ENCODE peak calls at places on chromosomes 2 and 18, in eight cellular contexts. C is activated CD4-positive, alpha-beta T cell treated with anti-CD3 and anti-CD28 coated beads, Interleukin-2, amount 50 U/mL, for 24 hours; H is GM23338; U is stimulated activated CD8-positive, alpha-beta memory T cell treated with anti-CD3 and anti-CD28 coated beads, Interleukin-4, amount 100 ng/mL, for 1 hour; T is GM04504; P is dorsolateral prefrontal cortex; W is NCI-H345; R is iPS DF 6.9. B is an unnamed sample.

GRCh38 chr2:1600191-1601063 is 143.9 kb downstream of the PXDN start:
- DNase-seq in C (no peak), W (no peak), P (no peak), T (no peak), R (no peak), H (no peak), U (no peak), B (no peak)

GRCh38 chr2:235113854-235114253 is 162.0 kb downstream of the SH3BP4 start:
- DNase-seq in H (peak), U (no peak), C (no peak), W (no peak), P (no peak), T (no peak), R (peak), B (no peak)

GRCh38 chr2:9247786-9248185 is 41.2 kb downstream of the ASAP2 start:
- DNase-seq in C (no peak), R (no peak), H (no peak), P (no peak), W (no peak), U (no peak), T (no peak), B (no peak)

GRCh38 chr18:2906522-2907458 is 60.0 kb downstream of the EMILIN2 start:
- DNase-seq in R (no peak), C (no peak), W (peak), U (no peak), H (peak), P (no peak), T (no peak), B (peak)

GRCh38 chr2:175535631-175536030 is 354.1 kb upstream of the ATP5MC3 start:
- DNase-seq in U (no peak), C (no peak), P (no peak), W (no peak), R (no peak), H (no peak), T (no peak), B (no peak)

GRCh38 chr2:8800821-8801220 is 36.6 kb downstream of the KIDINS220 start:
- DNase-seq in C (no peak), P (no peak), W (no peak), T (no peak), U (no peak), R (no peak), H (no peak), B (no peak)

GRCh38 chr2:238499731-238500570 is 73.2 kb downstream of the ASB1 start:
- DNase-seq in R (no peak), T (no peak), U (no peak), W (no peak), C (no peak), H (no peak), P (no peak), B (no peak)

GRCh38 chr18:62643181-62643580 is 72.2 kb upstream of the PHLPP1 start:
- DNase-seq in P (no peak), U (no peak), W (peak), C (no peak), R (no peak), T (no peak), H (no peak), B (no peak)

GRCh38 chr2:43524180-43524965 is 71.5 kb downstream of the THADA start:
- DNase-seq in W (no peak), R (no peak), T (no peak), H (peak), P (no peak), U (no peak), C (no peak), B (no peak)

GRCh38 chr2:112841399-112842044 is 4.9 kb upstream of the IL1B start:
- DNase-seq in W (no peak), P (no peak), R (no peak), U (no peak), T (no peak), H (no peak), C (no peak), B (no peak)

GRCh38 chr2:68828887-68829708 is 42.1 kb downstream of the BMP10 start:
- DNase-seq in C (no peak), H (peak), T (peak), U (peak), R (no peak), P (peak), W (peak), B (peak)

GRCh38 chr2:199471443-199472057 is 13.8 kb upstream of the SATB2 start:
- DNase-seq in U (no peak), H (peak), P (peak), R (no peak), W (no peak), C (no peak), T (no peak), B (peak)

GRCh38 chr2:56185582-56186046 is 1.8 kb downstream of the CCDC85A start:
- DNase-seq in W (peak), P (no peak), R (no peak), H (peak), U (no peak), C (no peak), T (no peak), B (no peak)

B was measured in mesothelial cell of epicardium.